ENCODE peak calls at places on chromosomes 2 and 18, in seven cellular contexts. One of them, this sample, is unnamed.
A peak's percentile ranks its signal among the peaks of the same experiment; 100 is the strongest.

GRCh38 chr2:190942697-190943096 is 62.1 kb downstream of the GLS start:
- DNase-seq in K562: no peak
- DNase-seq in adrenal gland: no peak
- DNase-seq in IMR-90: no peak
- DNase-seq in uterus: no peak
- DNase-seq in stomach: no peak
- DNase-seq in esophagus squamous epithelium: no peak
- DNase-seq in this sample: no peak

GRCh38 chr2:27109083-27109482 is 9.8 kb downstream of the CGREF1 start:
- DNase-seq in esophagus squamous epithelium: no peak
- DNase-seq in K562: no peak
- DNase-seq in IMR-90: no peak
- DNase-seq in uterus: no peak
- DNase-seq in adrenal gland: no peak
- DNase-seq in stomach: no peak
- DNase-seq in this sample: no peak

GRCh38 chr2:26514045-26514444 is 36.1 kb upstream of the OTOF start:
- DNase-seq in esophagus squamous epithelium: no peak
- DNase-seq in uterus: no peak
- DNase-seq in stomach: no peak
- DNase-seq in adrenal gland: no peak
- DNase-seq in K562: no peak
- DNase-seq in IMR-90: no peak
- DNase-seq in this sample: no peak

GRCh38 chr2:231530099-231531085 is at the start of gene NMUR1:
- DNase-seq in uterus: peak; percentile 31
- DNase-seq in stomach: peak; percentile 71
- DNase-seq in K562: peak; percentile 76
- DNase-seq in esophagus squamous epithelium: no peak
- DNase-seq in IMR-90: no peak
- DNase-seq in adrenal gland: peak; percentile 47
- DNase-seq in this sample: peak; percentile 88

GRCh38 chr18:6058941-6059340 is 163.6 kb upstream of the TMEM200C start:
- DNase-seq in stomach: no peak
- DNase-seq in K562: no peak
- DNase-seq in adrenal gland: no peak
- DNase-seq in IMR-90: peak; percentile 84
- DNase-seq in esophagus squamous epithelium: no peak
- DNase-seq in uterus: no peak
- DNase-seq in this sample: no peak

GRCh38 chr18:934518-935123 is 29.9 kb downstream of the ADCYAP1 start:
- DNase-seq in IMR-90: no peak
- DNase-seq in adrenal gland: no peak
- DNase-seq in uterus: no peak
- DNase-seq in K562: no peak
- DNase-seq in stomach: no peak
- DNase-seq in esophagus squamous epithelium: no peak
- DNase-seq in this sample: no peak

GRCh38 chr2:201827621-201828020 is 21.3 kb downstream of the CDK15 start:
- DNase-seq in adrenal gland: no peak
- DNase-seq in IMR-90: peak; percentile 75
- DNase-seq in K562: no peak
- DNase-seq in stomach: no peak
- DNase-seq in esophagus squamous epithelium: no peak
- DNase-seq in uterus: no peak
- DNase-seq in this sample: no peak

GRCh38 chr2:183868153-183868552 is 730.2 kb upstream of the ZNF804A start:
- DNase-seq in stomach: no peak
- DNase-seq in esophagus squamous epithelium: no peak
- DNase-seq in adrenal gland: no peak
- DNase-seq in K562: no peak
- DNase-seq in uterus: no peak
- DNase-seq in IMR-90: no peak
- DNase-seq in this sample: no peak

GRCh38 chr2:217897816-217898806 is 104.7 kb downstream of the TNS1 start:
- DNase-seq in K562: no peak
- DNase-seq in stomach: peak; percentile 93
- DNase-seq in esophagus squamous epithelium: no peak
- DNase-seq in adrenal gland: no peak
- DNase-seq in IMR-90: no peak
- DNase-seq in uterus: peak; percentile 31
- DNase-seq in this sample: peak; percentile 60

GRCh38 chr2:51483720-51484119 is 451.8 kb upstream of the NRXN1 start:
- DNase-seq in stomach: no peak
- DNase-seq in IMR-90: no peak
- DNase-seq in adrenal gland: no peak
- DNase-seq in esophagus squamous epithelium: no peak
- DNase-seq in K562: no peak
- DNase-seq in uterus: no peak
- DNase-seq in this sample: no peak

GRCh38 chr18:73980289-73980979 is 167.2 kb downstream of the FBXO15 start:
- DNase-seq in stomach: no peak
- DNase-seq in uterus: no peak
- DNase-seq in K562: peak; percentile 29
- DNase-seq in IMR-90: peak; percentile 25
- DNase-seq in esophagus squamous epithelium: no peak
- DNase-seq in adrenal gland: no peak
- DNase-seq in this sample: no peak

GRCh38 chr2:40150206-40150765 is 301.6 kb downstream of the SLC8A1 start:
- DNase-seq in stomach: no peak
- DNase-seq in uterus: no peak
- DNase-seq in esophagus squamous epithelium: no peak
- DNase-seq in adrenal gland: no peak
- DNase-seq in IMR-90: no peak
- DNase-seq in K562: no peak
- DNase-seq in this sample: no peak

GRCh38 chr2:143473206-143473605 is 344.0 kb downstream of the ARHGAP15 start:
- DNase-seq in stomach: no peak
- DNase-seq in K562: no peak
- DNase-seq in uterus: no peak
- DNase-seq in IMR-90: peak; percentile 71
- DNase-seq in adrenal gland: no peak
- DNase-seq in esophagus squamous epithelium: no peak
- DNase-seq in this sample: no peak

GRCh38 chr2:193528458-193528857 is 1333.7 kb upstream of the TMEFF2 start:
- DNase-seq in K562: no peak
- DNase-seq in esophagus squamous epithelium: no peak
- DNase-seq in stomach: no peak
- DNase-seq in uterus: no peak
- DNase-seq in adrenal gland: no peak
- DNase-seq in IMR-90: no peak
- DNase-seq in this sample: no peak

GRCh38 chr2:48768669-48769068 is 13.1 kb upstream of the LHCGR start:
- DNase-seq in esophagus squamous epithelium: no peak
- DNase-seq in K562: no peak
- DNase-seq in stomach: no peak
- DNase-seq in IMR-90: no peak
- DNase-seq in uterus: no peak
- DNase-seq in adrenal gland: no peak
- DNase-seq in this sample: no peak

GRCh38 chr18:33844232-33844631 is 266.2 kb downstream of the ASXL3 start:
- DNase-seq in stomach: no peak
- DNase-seq in uterus: no peak
- DNase-seq in IMR-90: no peak
- DNase-seq in K562: no peak
- DNase-seq in esophagus squamous epithelium: no peak
- DNase-seq in adrenal gland: no peak
- DNase-seq in this sample: no peak

GRCh38 chr2:148906136-148906535 is 31.1 kb downstream of the KIF5C start:
- DNase-seq in esophagus squamous epithelium: no peak
- DNase-seq in adrenal gland: no peak
- DNase-seq in IMR-90: no peak
- DNase-seq in K562: no peak
- DNase-seq in uterus: no peak
- DNase-seq in stomach: no peak
- DNase-seq in this sample: no peak

GRCh38 chr18:52677991-52678390 is 338.0 kb downstream of the DCC start:
- DNase-seq in IMR-90: no peak
- DNase-seq in uterus: no peak
- DNase-seq in stomach: no peak
- DNase-seq in esophagus squamous epithelium: no peak
- DNase-seq in K562: no peak
- DNase-seq in adrenal gland: no peak
- DNase-seq in this sample: no peak

GRCh38 chr2:72757177-72757775 is 68.6 kb downstream of the EXOC6B start:
- DNase-seq in uterus: no peak
- DNase-seq in stomach: peak; percentile 53
- DNase-seq in IMR-90: peak; percentile 76
- DNase-seq in adrenal gland: peak; percentile 85
- DNase-seq in K562: peak; percentile 63
- DNase-seq in esophagus squamous epithelium: no peak
- DNase-seq in this sample: no peak

GRCh38 chr2:6657872-6658271 is 207.8 kb downstream of the CMPK2 start:
- DNase-seq in esophagus squamous epithelium: no peak
- DNase-seq in K562: no peak
- DNase-seq in adrenal gland: no peak
- DNase-seq in stomach: no peak
- DNase-seq in IMR-90: no peak
- DNase-seq in uterus: no peak
- DNase-seq in this sample: no peak

GRCh38 chr2:157843935-157844334 is 32.2 kb downstream of the ACVR1 start:
- DNase-seq in IMR-90: no peak
- DNase-seq in adrenal gland: no peak
- DNase-seq in uterus: no peak
- DNase-seq in K562: no peak
- DNase-seq in esophagus squamous epithelium: no peak
- DNase-seq in stomach: no peak
- DNase-seq in this sample: no peak
- H3K4me1 ChIP-seq in IMR-90: peaks cover 20% of the 10 kb centered on the region
- H3K4me1 ChIP-seq in adrenal gland: peaks cover 38% of the 10 kb centered on the region
- H3K4me1 ChIP-seq in uterus: no peaks in the 10 kb centered on the region
- H3K4me1 ChIP-seq in K562: peaks cover 11% of the 10 kb centered on the region
- H3K4me1 ChIP-seq in esophagus squamous epithelium: peaks cover 2% of the 10 kb centered on the region
- H3K4me1 ChIP-seq in stomach: peaks cover 34% of the 10 kb centered on the region
- H3K4me1 ChIP-seq in this sample: peaks cover 67% of the 10 kb centered on the region

DNA sequence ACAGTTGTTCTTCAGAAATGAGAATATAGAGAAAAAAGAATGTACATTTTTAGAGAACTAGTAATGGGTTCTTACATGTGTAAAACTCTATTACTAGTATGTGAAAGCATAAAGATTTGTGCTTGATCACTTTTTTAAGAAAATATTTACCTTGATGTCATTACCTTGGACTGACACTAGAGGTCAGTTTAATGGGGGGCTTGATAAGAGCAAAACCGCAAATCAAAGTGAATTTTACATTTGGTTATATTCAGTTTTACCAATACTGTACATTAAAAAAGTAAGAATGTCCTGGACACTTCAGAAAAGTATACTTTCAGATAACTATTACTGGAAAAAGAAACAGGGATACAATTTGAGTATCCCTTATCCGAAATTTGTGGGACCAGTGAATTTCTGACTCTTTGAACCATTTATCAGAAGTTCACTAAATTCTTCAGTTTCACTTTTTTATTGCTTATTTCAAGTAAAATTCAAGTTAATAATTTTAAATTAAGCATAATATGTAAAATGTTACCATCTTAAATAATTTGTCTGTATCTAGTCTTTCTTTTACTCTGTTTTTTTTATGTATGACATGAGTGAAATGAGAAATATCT is 1149.5 kb downstream of the DSC3 start:
- DNase-seq in stomach: no peak
- DNase-seq in IMR-90: no peak
- DNase-seq in uterus: no peak
- DNase-seq in adrenal gland: no peak
- DNase-seq in K562: peak; percentile 3
- DNase-seq in esophagus squamous epithelium: no peak
- DNase-seq in this sample: no peak
- TF ChIP-seq CTCF in stomach: no peak
- TF ChIP-seq CTCF in IMR-90: peak; percentile 41
- TF ChIP-seq CTCF in uterus: no peak
- TF ChIP-seq CTCF in adrenal gland: no peak
- TF ChIP-seq CTCF in K562: no peak
- TF ChIP-seq CTCF in esophagus squamous epithelium: no peak
- TF ChIP-seq CTCF in this sample: peak; percentile 36

GRCh38 chr2:88016086-88016947 is at the start of gene RNU2-63P:
- DNase-seq in adrenal gland: peak; percentile 76
- DNase-seq in IMR-90: peak; percentile 96
- DNase-seq in K562: peak; percentile 91
- DNase-seq in stomach: peak; percentile 80
- DNase-seq in esophagus squamous epithelium: no peak
- DNase-seq in uterus: peak; percentile 61
- DNase-seq in this sample: peak; percentile 61
- TF ChIP-seq POLR2A in adrenal gland: peak; percentile 66
- TF ChIP-seq POLR2A in IMR-90: peak; percentile 100
- TF ChIP-seq POLR2A in K562: peak; percentile 100
- TF ChIP-seq POLR2A in stomach: no peak
- TF ChIP-seq POLR2A in esophagus squamous epithelium: no peak
- TF ChIP-seq POLR2A in uterus: no peak
- TF ChIP-seq POLR2A in this sample: no peak

DNA sequence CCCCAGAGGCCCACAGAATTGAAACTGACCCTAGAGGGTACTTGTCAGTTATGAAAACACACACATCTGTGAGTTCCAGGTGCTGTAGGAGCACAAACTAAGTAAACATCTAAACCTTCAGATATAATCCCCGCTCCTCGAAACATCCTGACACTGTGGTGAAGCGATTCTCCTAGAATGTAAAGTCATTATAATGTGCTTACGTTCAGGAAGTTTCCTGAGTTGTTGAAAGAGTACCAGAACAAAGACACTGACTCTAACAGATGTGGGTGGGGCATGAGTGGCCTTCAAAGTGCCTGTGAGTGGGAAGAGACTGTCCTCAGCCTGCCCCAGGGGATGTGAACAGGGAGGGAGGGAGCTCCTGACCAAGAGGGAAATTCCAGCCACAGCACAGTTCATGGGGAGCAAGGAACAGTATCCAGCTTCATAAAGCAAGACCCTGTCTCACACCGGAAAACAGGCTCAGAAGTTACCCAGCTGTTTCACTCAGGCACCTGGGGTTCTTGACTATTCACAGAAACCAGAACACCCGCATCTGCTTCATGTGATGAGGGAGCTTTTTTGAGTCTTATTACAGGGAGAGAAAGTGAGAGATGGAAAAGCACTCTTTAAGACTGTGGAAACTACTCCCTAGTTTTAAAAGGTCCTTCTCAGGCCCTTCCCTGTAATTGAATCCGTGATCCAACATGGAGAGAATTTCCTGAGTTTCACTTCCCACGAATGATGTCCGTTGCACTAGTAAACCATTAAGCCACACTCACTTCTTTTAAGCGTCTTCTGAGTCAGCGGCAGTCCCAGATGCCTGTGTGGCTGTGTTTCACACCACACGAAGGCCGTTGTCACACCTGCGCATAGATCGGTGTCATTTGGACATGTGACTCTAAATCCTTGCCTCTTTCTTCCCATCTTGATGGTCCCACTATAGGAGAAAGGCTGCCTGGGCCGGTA is 88.6 kb upstream of the EML6 start:
- DNase-seq in stomach: no peak
- DNase-seq in IMR-90: peak; percentile 84
- DNase-seq in uterus: peak; percentile 70
- DNase-seq in K562: no peak
- DNase-seq in esophagus squamous epithelium: no peak
- DNase-seq in adrenal gland: peak; percentile 76
- DNase-seq in this sample: peak; percentile 85
- H3K4me1 ChIP-seq in stomach: peaks cover 56% of the 10 kb centered on the region
- H3K4me1 ChIP-seq in IMR-90: peaks cover 21% of the 10 kb centered on the region
- H3K4me1 ChIP-seq in uterus: no peaks in the 10 kb centered on the region
- H3K4me1 ChIP-seq in K562: peaks cover 3% of the 10 kb centered on the region
- H3K4me1 ChIP-seq in esophagus squamous epithelium: peaks cover 20% of the 10 kb centered on the region
- H3K4me1 ChIP-seq in adrenal gland: peaks cover 96% of the 10 kb centered on the region
- H3K4me1 ChIP-seq in this sample: peaks cover 100% of the 10 kb centered on the region

This sample was measured in heart left ventricle.